ENCODE peak calls at places on chromosome 19, in ten cellular contexts. Y is germinal center; J is activated naive CD8-positive, alpha-beta T cell treated with anti-CD3 and anti-CD28 coated beads, Interleukin-2, amount 50 U/mL, for 24 hours; W is CD4-positive, alpha-beta T cell; I is A673; U is HEK293T; F is tibial nerve; D is mucosa of descending colon; K is posterior cingulate gyrus; O is ureter. C is an unnamed sample.

GRCh38 chr19:13888281-13888680 is 11.3 kb downstream of the NANOS3 start:
- DNase-seq in K (no peak), D (peak), W (no peak), J (no peak), F (no peak), I (no peak), U (no peak), Y (no peak), O (no peak), C (no peak)

GRCh38 chr19:19050731-19051130 is 13.1 kb upstream of the SLC25A42 start:
- DNase-seq in U (no peak), O (no peak), D (no peak), K (no peak), J (no peak), Y (no peak), W (no peak), I (no peak), F (no peak), C (no peak)

GRCh38 chr19:10424011-10424637 is 3.8 kb downstream of the PDE4A start:
- DNase-seq in K (peak), D (peak), I (peak), W (peak), Y (peak), F (peak), U (peak), O (peak), J (peak), C (peak)

GRCh38 chr19:47719047-47719885 is 6.0 kb downstream of the EHD2 start:
- DNase-seq in U (no peak), J (no peak), F (peak), K (peak), O (peak), Y (no peak), D (peak), W (no peak), I (peak), C (peak)

GRCh38 chr19:10421240-10421948 is 1.1 kb downstream of the PDE4A start:
- DNase-seq in I (peak), Y (no peak), J (peak), W (no peak), K (peak), D (no peak), O (no peak), F (no peak), U (no peak), C (no peak)

GRCh38 chr19:40383668-40384248 is 6.2 kb downstream of the HIPK4 start:
- DNase-seq in F (no peak), U (no peak), O (no peak), D (no peak), W (no peak), I (no peak), Y (no peak), K (no peak), J (no peak), C (no peak)

GRCh38 chr19:28631931-28632330 is 581.0 kb downstream of the UQCRFS1 start:
- DNase-seq in I (no peak), O (no peak), J (no peak), Y (no peak), D (no peak), W (no peak), F (no peak), U (no peak), K (no peak), C (no peak)

GRCh38 chr19:38281820-38282566 is 17.6 kb downstream of the SPINT2 start:
- DNase-seq in W (no peak), F (no peak), J (no peak), U (no peak), D (no peak), O (no peak), K (no peak), Y (no peak), I (no peak), C (no peak)

GRCh38 chr19:30719189-30719990 is 347.2 kb downstream of the ZNF536 start:
- DNase-seq in I (peak), W (no peak), K (peak), O (peak), Y (peak), F (peak), J (peak), D (peak), U (peak), C (peak)

GRCh38 chr19:33953023-33953422 is 156.4 kb downstream of the KCTD15 start:
- DNase-seq in J (no peak), K (no peak), U (no peak), F (no peak), O (no peak), Y (no peak), I (no peak), D (no peak), W (no peak), C (no peak)

GRCh38 chr19:38769635-38770211 is 3.6 kb downstream of the LGALS7 start:
- DNase-seq in J (peak), O (peak), Y (peak), U (peak), D (peak), W (peak), K (peak), I (peak), F (peak), C (peak)